ENCODE peak calls at places on chromosomes 3 and 15, in four cellular contexts. T, S, Y and K are unnamed samples. For H3K9me3, the result is how much of the 10 kb centered on the place peaks cover.

GRCh38 chr3:124200336-124200901 is 208.5 kb upstream of the ROPN1 start:
- DNase-seq in T (peak), S (no peak), Y (no peak), K (no peak)

GRCh38 chr3:173732237-173732636 is 334.7 kb downstream of the NLGN1 start:
- DNase-seq in T (peak), S (no peak), Y (peak), K (peak)

GRCh38 chr3:18774319-18774877 is 349.3 kb upstream of the SATB1 start:
- DNase-seq in S (no peak), Y (no peak), T (no peak), K (no peak)

GRCh38 chr15:22979069-22979698 is 984 bp downstream of the CYFIP1 start:
- DNase-seq in S (peak), T (peak), Y (peak), K (peak)

GRCh38 chr3:122921791-122922651 is 105.5 kb downstream of the SEMA5B start:
- DNase-seq in S (no peak), T (peak), Y (peak), K (peak)

GRCh38 chr3:72347819-72348319 is 500.4 kb downstream of the SHQ1 start:
- DNase-seq in Y (no peak), T (peak), S (no peak), K (peak)

GRCh38 chr3:69250014-69250413 is 127.6 kb upstream of the LMOD3 start:
- DNase-seq in T (peak), Y (no peak), S (no peak), K (peak)

GRCh38 chr3:127865941-127866340 is 43.6 kb upstream of the MGLL start:
- DNase-seq in Y (no peak), T (peak), S (no peak), K (no peak)

GRCh38 chr3:8329598-8329997 is 172.0 kb upstream of the LMCD1 start:
- DNase-seq in T (no peak), Y (no peak), S (no peak), K (no peak)

GRCh38 chr3:195184716-195185421 is 86.1 kb downstream of the XXYLT1 start:
- DNase-seq in S (no peak), Y (no peak), T (no peak), K (no peak)

GRCh38 chr3:195185574-195185973 is 85.4 kb downstream of the XXYLT1 start:
- DNase-seq in T (no peak), S (no peak), Y (peak), K (no peak)

GRCh38 chr3:195187609-195188529 is 83.1 kb downstream of the XXYLT1 start:
- DNase-seq in Y (no peak), T (peak), S (no peak), K (no peak)

GRCh38 chr3:195188530-195188917 is 82.4 kb downstream of the XXYLT1 start:
- DNase-seq in S (no peak), T (peak), Y (no peak), K (no peak)

DNA sequence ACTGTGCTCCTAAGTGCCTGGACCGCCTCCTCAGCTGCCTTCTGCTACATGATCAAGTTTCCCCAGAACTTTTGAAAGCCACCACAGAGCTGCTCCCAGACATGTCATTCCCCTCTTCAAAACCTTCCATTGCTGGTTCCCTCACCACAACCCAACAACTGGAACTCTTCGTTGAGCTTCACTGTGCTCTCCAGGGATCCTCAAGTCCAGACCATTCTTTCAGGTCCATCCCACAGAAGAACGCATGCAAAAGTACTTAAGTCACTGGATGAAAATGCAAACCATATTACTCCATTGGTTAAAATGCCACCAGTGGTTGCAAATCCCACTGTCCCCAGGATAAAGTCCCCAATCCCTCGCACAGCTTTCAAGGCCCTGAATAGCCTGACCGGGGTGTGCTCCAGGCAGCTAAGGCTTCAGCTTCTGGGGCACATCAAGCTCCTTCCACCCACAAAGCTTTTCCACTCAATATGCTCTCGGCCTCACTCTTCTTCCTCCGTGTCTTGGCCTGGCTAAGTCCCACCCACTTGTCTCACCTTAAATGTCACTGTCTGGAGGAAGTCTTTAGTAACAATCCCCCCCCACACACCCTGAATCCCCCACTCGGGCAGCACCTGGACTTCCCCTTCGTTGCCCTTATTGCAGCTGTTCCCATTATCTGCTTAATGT is 84.8 kb downstream of the XXYLT1 start:
- DNase-seq in S (no peak), T (no peak), Y (no peak), K (no peak)
- H2AFZ ChIP-seq in S (no peak), T (no peak), Y (no peak), K (no peak)

GRCh38 chr15:101342065-101342464 is 47.0 kb upstream of the SNRPA1 start:
- DNase-seq in T (no peak), S (no peak), Y (no peak), K (no peak)

GRCh38 chr15:101332061-101332467 is 37.0 kb upstream of the SNRPA1 start:
- DNase-seq in S (no peak), T (no peak), Y (no peak), K (no peak)

GRCh38 chr15:101337976-101338375 is 42.9 kb upstream of the SNRPA1 start:
- DNase-seq in Y (no peak), S (no peak), T (no peak), K (no peak)
- TF ChIP-seq EZH2phosphoT487 in Y (no peak), S (no peak), T (no peak), K (no peak)

GRCh38 chr3:13636186-13636585 is 87.3 kb downstream of the FBLN2 start:
- DNase-seq in S (no peak), T (no peak), Y (no peak), K (no peak)
- H3K9me3 ChIP-seq in S (under half), T (under half), Y (under half), K (under half)

GRCh38 chr15:27448234-27448633 is 477.3 kb downstream of the GABRG3 start:
- DNase-seq in T (no peak), Y (no peak), S (no peak), K (no peak)
- H2AFZ ChIP-seq in T (no peak), Y (no peak), S (no peak), K (no peak)

GRCh38 chr15:90286678-90287077 is 21.2 kb downstream of the NGRN start:
- DNase-seq in S (peak), T (peak), Y (peak), K (peak)
- TF ChIP-seq EZH2phosphoT487 in S (no peak), T (no peak), Y (no peak), K (no peak)

DNA sequence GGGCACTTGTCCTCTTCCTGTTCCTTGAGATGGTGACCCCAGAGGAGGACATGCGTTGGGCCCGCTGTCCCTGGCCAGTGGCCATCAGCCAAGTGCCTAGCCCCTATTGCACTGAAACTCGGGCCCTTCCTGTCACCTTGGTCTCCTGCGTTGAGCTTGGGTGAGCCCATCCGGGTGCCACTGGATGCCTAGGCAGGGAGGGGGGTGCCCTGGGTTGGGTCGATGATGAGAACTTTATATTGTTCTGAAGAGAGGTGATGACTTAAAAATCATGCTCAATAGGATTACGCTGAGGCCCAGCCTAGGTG is 221.8 kb downstream of the SNRPN start:
- DNase-seq in T (no peak), Y (no peak), S (peak), K (no peak)
- H3K9me3 ChIP-seq in T (under half), Y (under half), S (under half), K (under half)

GRCh38 chr15:96356494-96357455 is 26.3 kb downstream of the NR2F2 start:
- DNase-seq in Y (peak), S (peak), T (peak), K (peak)
- H2AFZ ChIP-seq in Y (peak), S (peak), T (peak), K (no peak)

GRCh38 chr3:183182732-183183610 is 20.4 kb upstream of the LAMP3 start:
- DNase-seq in Y (no peak), S (no peak), T (no peak), K (no peak)
- TF ChIP-seq EZH2phosphoT487 in Y (no peak), S (no peak), T (no peak), K (no peak)

GRCh38 chr3:181824961-181825360 is 113.2 kb downstream of the SOX2 start:
- DNase-seq in Y (no peak), T (no peak), S (no peak), K (peak)

DNA sequence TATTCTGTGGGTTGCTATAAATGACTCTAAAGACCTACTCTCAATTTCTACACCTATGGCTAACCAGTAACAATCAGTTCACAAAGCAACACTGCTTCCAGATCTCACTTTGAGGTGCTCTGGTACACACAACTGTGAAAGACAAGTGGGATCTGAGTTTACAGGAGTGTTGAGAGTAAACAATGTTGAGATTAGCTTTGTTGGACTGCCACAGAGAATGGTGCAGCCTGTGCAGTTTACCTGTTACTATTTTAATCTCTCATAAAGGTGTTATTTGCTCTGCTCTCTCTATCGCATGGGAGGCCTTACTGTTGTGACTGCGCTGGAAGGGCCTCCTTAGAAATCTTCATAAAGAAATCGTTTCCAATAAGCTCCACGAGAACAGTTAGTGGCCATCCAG is 112.0 kb downstream of the SOX2 start:
- DNase-seq in S (no peak), T (no peak), Y (no peak), K (no peak)
- H3K9me3 ChIP-seq in S (under half), T (under half), Y (under half), K (under half)

GRCh38 chr3:55750525-55750924 is 263.4 kb upstream of the WNT5A start:
- DNase-seq in T (peak), Y (no peak), S (no peak), K (no peak)

GRCh38 chr3:55746808-55747413 is 259.8 kb upstream of the WNT5A start:
- DNase-seq in S (peak), Y (peak), T (peak), K (no peak)

GRCh38 chr3:55749036-55749435 is 261.9 kb upstream of the WNT5A start:
- DNase-seq in T (no peak), Y (no peak), S (no peak), K (no peak)

GRCh38 chr3:55752911-55753310 is 265.8 kb upstream of the WNT5A start:
- DNase-seq in S (no peak), Y (no peak), T (no peak), K (no peak)

DNA sequence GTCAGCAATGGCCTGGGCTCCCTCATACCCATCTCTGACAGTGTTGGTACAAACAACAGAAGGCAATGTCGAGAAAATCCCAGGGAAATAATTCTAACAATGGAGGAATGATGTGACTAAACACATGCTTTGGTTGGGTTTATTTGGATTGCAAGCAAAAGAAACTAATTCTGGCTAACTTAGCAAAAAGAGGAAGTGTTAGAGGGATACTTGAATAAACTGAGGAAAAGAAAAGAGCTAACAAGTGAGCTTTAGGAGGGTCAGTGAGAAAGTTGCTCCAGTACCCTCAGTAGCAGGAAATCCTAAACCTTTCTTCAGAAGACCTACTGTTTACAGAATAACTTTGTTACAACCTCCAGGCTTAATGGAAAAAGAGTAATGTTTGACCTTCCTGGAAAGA is 264.6 kb upstream of the WNT5A start:
- DNase-seq in T (no peak), Y (no peak), S (no peak), K (no peak)
- H2AFZ ChIP-seq in T (no peak), Y (no peak), S (no peak), K (no peak)